ENCODE peak calls at places on chromosome 15, in ten cellular contexts. P, F, B, X, L, J, N, U, V and H are unnamed samples.

GRCh38 chr15:90114451-90114901 is 12.2 kb upstream of the IDH2 start:
- DNase-seq in U (no peak), N (no peak), P (no peak), L (no peak), J (no peak), B (no peak), V (no peak), F (no peak), X (no peak), H (no peak)

GRCh38 chr15:64452988-64453688 is 7.2 kb upstream of the ZNF609 start:
- DNase-seq in J (peak; percentile 85), B (no peak), U (no peak), V (no peak), X (peak; percentile 60), P (no peak), N (no peak), L (no peak), F (no peak), H (peak; percentile 43)

GRCh38 chr15:26260517-26261133 is 397.5 kb upstream of the ATP10A start:
- DNase-seq in X (peak; percentile 29), F (no peak), P (no peak), L (peak; percentile 58), B (no peak), V (no peak), J (peak; percentile 42), U (peak; percentile 51), N (peak; percentile 86), H (peak; percentile 49)

GRCh38 chr15:82944038-82944437 is 8.5 kb downstream of the HOMER2 start:
- DNase-seq in B (no peak), J (no peak), X (no peak), L (no peak), U (no peak), F (no peak), V (no peak), P (no peak), N (no peak), H (no peak)

GRCh38 chr15:77030042-77030927 is 35.4 kb downstream of the PSTPIP1 start:
- DNase-seq in V (peak; percentile 73), X (peak; percentile 17), B (no peak), F (no peak), U (no peak), N (peak; percentile 54), L (peak; percentile 48), J (peak; percentile 6), P (peak; percentile 44), H (peak; percentile 88)

GRCh38 chr15:25439456-25439836 is 622 bp upstream of the UBE3A start:
- DNase-seq in P (no peak), B (no peak), J (peak; percentile 55), F (no peak), X (no peak), N (peak; percentile 27), V (no peak), U (peak; percentile 2), L (no peak), H (no peak)

GRCh38 chr15:70486451-70487379 is 276.6 kb downstream of the UACA start:
- DNase-seq in V (no peak), B (no peak), X (peak; percentile 48), F (no peak), U (no peak), N (no peak), J (no peak), L (peak; percentile 70), P (peak; percentile 75), H (no peak)

GRCh38 chr15:83250766-83251165 is 33.7 kb downstream of the BNC1 start:
- DNase-seq in F (no peak), N (no peak), V (no peak), P (no peak), L (no peak), U (no peak), X (no peak), J (no peak), B (no peak), H (no peak)

GRCh38 chr15:39304931-39305728 is 275.7 kb upstream of the THBS1 start:
- DNase-seq in N (no peak), L (no peak), F (no peak), V (no peak), U (no peak), X (no peak), J (no peak), P (no peak), B (no peak), H (no peak)

GRCh38 chr15:90306560-90306959 is 41.1 kb downstream of the NGRN start:
- DNase-seq in N (no peak), F (no peak), X (no peak), V (no peak), P (no peak), B (no peak), L (no peak), U (no peak), J (no peak), H (no peak)

GRCh38 chr15:43105077-43105769 is 615 bp downstream of the UBR1 start:
- DNase-seq in L (no peak), F (no peak), N (peak; percentile 18), J (peak; percentile 75), X (no peak), U (no peak), V (peak; percentile 51), B (no peak), P (no peak), H (no peak)

DNA sequence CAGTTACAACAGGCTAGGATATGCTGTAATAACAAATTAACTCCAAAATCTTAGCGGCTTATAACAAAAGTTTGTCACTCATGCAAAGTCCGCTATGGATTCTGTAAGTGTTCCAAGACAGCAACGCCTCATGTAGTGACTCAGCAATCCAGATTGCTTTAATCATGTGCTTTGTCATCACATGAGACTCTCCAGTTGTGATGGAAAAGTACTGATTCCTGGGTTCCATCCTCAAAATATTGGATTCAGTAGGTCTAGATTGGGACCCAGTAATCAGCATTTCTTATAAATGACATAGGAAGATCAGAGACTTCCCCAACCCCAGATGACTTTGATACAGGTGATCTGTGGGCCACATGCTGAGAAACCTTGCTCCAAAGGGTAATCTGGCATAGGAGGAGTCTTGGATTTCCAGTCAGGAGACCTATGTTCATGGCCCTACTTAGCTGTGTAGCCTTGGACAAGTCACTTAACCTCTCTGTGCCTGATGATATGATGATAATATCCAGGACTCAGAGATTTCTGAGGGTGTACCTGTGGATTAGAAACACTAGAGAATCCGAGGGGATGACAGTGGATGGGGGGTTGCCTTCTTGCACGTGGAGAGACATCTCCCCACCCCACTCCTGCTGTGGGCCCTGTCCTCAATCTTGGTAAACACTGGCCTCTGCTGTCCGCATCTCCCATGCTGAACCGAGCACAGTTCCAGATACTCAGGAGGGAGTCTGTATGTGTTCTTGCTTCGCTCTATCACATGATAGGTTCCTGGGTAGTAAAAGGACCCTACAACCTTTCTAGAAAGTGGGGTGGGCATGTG is 65.5 kb downstream of the CORO2B start:
- DNase-seq in L (no peak), X (no peak), U (no peak), J (no peak), N (no peak), P (no peak), F (no peak), B (no peak), V (peak; percentile 5), H (no peak)
- H3K27ac ChIP-seq in L (no peak overlapping the region), X (no peak overlapping the region), U (no peak overlapping the region), J (no peak overlapping the region), N (no peak overlapping the region), P (no peak overlapping the region), F (no peak overlapping the region), B (no peak overlapping the region), V (no peak overlapping the region), H (no peak overlapping the region)

GRCh38 chr15:48003447-48003846 is 117.3 kb upstream of the SLC24A5 start:
- DNase-seq in L (no peak), X (no peak), P (no peak), V (no peak), J (no peak), F (no peak), N (no peak), B (no peak), U (no peak), H (no peak)
- H3K4me3 ChIP-seq in L (no peak overlapping the region), X (no peak overlapping the region), P (no peak overlapping the region), V (no peak overlapping the region), J (no peak overlapping the region), F (no peak overlapping the region), N (no peak overlapping the region), B (no peak overlapping the region), U (no peak overlapping the region), H (no peak overlapping the region)

DNA sequence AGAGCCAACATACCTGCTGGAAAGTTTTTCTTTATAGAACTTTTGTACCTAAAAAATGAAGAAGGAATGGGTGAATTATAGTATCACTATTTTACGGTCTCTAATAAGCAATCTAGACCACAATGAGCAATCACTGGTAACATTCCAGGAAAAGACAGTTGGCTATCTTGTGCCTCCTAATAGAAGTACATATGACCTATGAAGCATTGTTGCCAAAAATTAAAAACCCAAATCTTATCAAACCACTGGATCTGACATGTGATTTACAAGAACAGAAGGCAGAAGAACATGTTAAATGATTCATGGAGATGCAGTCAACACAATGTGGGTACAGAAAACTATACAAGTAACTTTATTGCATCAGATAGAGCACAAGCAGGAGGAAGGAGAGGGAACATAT is 14.5 kb upstream of the HYKK start:
- DNase-seq in F (no peak), P (no peak), B (no peak), V (no peak), J (no peak), X (no peak), U (no peak), N (no peak), L (no peak), H (no peak)
- H3K36me3 ChIP-seq in F (peaks cover 63% of the 10 kb centered on the region), P (peaks cover 99% of the 10 kb centered on the region), B (peaks cover 33% of the 10 kb centered on the region), V (no peaks in the 10 kb centered on the region), J (no peaks in the 10 kb centered on the region), X (peaks cover 37% of the 10 kb centered on the region), U (peaks cover 17% of the 10 kb centered on the region), N (peaks cover 48% of the 10 kb centered on the region), L (peaks cover 6% of the 10 kb centered on the region), H (peaks cover 85% of the 10 kb centered on the region)

DNA sequence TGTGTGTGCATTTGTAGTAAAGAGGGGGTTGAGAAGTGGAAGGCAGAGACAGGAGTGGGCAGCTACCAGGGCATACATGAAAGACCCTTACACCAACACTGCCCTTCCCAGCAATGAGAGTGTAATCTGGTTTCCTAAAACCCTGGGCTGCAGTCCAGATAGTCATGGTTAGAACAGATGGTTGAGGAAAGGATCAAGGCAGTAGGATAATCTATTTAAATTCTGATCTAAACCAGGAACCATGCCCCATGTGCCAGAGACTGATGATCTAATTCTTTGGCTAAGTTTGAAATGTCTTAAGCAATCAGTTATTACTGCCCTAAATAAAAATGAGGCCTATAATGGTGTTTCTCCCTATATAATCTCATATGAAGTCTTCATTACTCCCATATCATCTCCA is 59.6 kb downstream of the PRTG start:
- DNase-seq in B (no peak), V (no peak), P (no peak), L (no peak), N (no peak), F (no peak), J (no peak), X (no peak), U (no peak), H (peak; percentile 26)
- H3K27ac ChIP-seq in B (no peak overlapping the region), V (no peak overlapping the region), P (no peak overlapping the region), L (no peak overlapping the region), N (no peak overlapping the region), F (no peak overlapping the region), J (no peak overlapping the region), X (no peak overlapping the region), U (no peak overlapping the region), H (peak overlapping the region; percentile 0)